ENCODE peak calls at places on chromosomes 7 and 10, in nine cellular contexts. A is fibroblast of lung; K is transverse colon; U is adrenal gland; C is left ventricle myocardium inferior; H is psoas muscle; G is CD4-positive, alpha-beta T cell; Y is GM23338; M is A549. R is an unnamed sample.

GRCh38 chr10:21364196-21365114 is 161.0 kb downstream of the SKIDA1 start:
- DNase-seq in A (peak), K (peak), U (peak), C (peak), H (peak), G (no peak), Y (peak), M (peak), R (no peak)

GRCh38 chr7:104272767-104273384 is 55.5 kb upstream of the LHFPL3 start:
- DNase-seq in A (peak), K (no peak), U (peak), C (no peak), H (no peak), G (no peak), Y (peak), M (peak), R (peak)

GRCh38 chr7:121285066-121285667 is 43.6 kb upstream of the WNT16 start:
- DNase-seq in A (no peak), K (no peak), U (no peak), C (no peak), H (no peak), G (no peak), Y (no peak), M (no peak), R (no peak)

GRCh38 chr10:113947138-113948011 is 92.9 kb downstream of the NHLRC2 start:
- DNase-seq in A (peak), K (peak), U (no peak), C (no peak), H (no peak), G (no peak), Y (no peak), M (peak), R (no peak)

GRCh38 chr10:109978481-109978880 is 29.3 kb upstream of the ADD3 start:
- DNase-seq in A (peak), K (peak), U (peak), C (no peak), H (peak), G (peak), Y (peak), M (peak), R (no peak)

GRCh38 chr7:149280661-149281507 is 18.9 kb downstream of the ZNF783 start:
- DNase-seq in A (no peak), K (no peak), U (no peak), C (no peak), H (no peak), G (no peak), Y (no peak), M (no peak), R (no peak)

GRCh38 chr10:11149499-11149898 is 131.8 kb downstream of the CELF2 start:
- DNase-seq in A (no peak), K (no peak), U (peak), C (no peak), H (no peak), G (no peak), Y (no peak), M (no peak), R (no peak)

GRCh38 chr7:143416565-143417149 is 8.0 kb upstream of the EPHA1 start:
- DNase-seq in A (peak), K (no peak), U (no peak), C (no peak), H (no peak), G (no peak), Y (peak), M (peak), R (no peak)

GRCh38 chr7:30276203-30276900 is 8.0 kb upstream of the ZNRF2 start:
- DNase-seq in A (peak), K (peak), U (peak), C (no peak), H (no peak), G (peak), Y (peak), M (peak), R (no peak)

GRCh38 chr7:90262438-90262837 is 17.5 kb downstream of the CFAP69 start:
- DNase-seq in A (peak), K (no peak), U (no peak), C (no peak), H (no peak), G (no peak), Y (peak), M (peak), R (no peak)

DNA sequence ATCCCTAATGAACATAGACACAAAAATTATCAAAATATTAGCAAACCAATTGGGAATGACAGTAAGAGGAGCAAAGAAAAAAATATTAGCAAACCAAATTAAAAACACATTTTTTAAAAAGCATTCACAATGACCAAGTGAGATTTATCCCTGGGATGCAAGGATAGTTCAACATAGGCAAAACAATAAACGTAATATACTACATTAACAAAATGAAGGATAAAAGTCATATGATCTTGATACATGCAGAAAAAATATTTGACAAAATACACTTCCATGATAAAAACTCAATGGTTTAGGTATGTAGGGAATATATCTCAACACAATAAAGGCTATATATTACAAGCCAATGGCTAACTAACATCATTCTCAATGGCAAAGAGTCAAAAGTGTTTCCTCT is 83.3 kb downstream of the CRPPA start:
- DNase-seq in A (no peak), K (no peak), U (no peak), C (no peak), H (no peak), G (no peak), Y (no peak), M (no peak), R (no peak)
- H3K27ac ChIP-seq in A (no peak), K (no peak), U (no peak), C (no peak), H (no peak), G (no peak), Y (no peak), M (no peak), R (no peak)

GRCh38 chr10:61272781-61273180 is 180.4 kb downstream of the TMEM26 start:
- DNase-seq in A (no peak), K (no peak), U (no peak), C (no peak), H (no peak), G (no peak), Y (no peak), M (no peak), R (no peak)

DNA sequence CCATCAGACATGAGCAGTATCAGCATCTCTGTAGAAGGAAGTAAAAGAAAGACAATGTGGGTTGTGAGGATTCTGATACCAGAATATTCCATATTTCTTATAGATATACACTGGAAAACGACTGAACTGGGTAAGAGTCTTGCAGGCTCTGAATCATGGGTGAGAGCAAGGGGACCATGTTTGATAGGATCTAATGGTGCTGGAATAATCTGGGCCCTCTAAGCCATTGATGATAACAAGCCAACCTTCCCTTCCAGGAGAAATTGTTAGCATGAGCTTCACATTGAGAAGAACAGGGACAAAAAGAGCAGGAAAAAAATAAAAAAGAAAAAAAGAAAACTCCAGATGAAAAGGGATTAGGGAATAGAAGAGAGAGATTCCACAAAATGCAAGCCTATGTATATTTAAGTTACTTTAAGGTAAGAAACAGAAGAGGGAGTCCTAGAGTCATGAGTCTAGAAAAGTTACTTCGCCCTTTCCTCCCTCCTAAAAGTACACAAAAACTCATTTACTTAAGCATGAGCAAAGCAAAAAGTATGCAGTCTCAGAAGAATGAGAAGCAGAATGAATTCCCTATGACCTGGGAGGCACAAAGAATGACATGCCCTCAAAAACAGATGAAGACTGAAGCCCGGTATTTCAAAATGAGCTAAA is 181.9 kb downstream of the TMEM26 start:
- DNase-seq in A (peak), K (no peak), U (no peak), C (no peak), H (no peak), G (no peak), Y (peak), M (peak), R (peak)
- H3K27ac ChIP-seq in A (no peak), K (no peak), U (no peak), C (no peak), H (no peak), G (no peak), Y (no peak), M (peak), R (no peak)

DNA sequence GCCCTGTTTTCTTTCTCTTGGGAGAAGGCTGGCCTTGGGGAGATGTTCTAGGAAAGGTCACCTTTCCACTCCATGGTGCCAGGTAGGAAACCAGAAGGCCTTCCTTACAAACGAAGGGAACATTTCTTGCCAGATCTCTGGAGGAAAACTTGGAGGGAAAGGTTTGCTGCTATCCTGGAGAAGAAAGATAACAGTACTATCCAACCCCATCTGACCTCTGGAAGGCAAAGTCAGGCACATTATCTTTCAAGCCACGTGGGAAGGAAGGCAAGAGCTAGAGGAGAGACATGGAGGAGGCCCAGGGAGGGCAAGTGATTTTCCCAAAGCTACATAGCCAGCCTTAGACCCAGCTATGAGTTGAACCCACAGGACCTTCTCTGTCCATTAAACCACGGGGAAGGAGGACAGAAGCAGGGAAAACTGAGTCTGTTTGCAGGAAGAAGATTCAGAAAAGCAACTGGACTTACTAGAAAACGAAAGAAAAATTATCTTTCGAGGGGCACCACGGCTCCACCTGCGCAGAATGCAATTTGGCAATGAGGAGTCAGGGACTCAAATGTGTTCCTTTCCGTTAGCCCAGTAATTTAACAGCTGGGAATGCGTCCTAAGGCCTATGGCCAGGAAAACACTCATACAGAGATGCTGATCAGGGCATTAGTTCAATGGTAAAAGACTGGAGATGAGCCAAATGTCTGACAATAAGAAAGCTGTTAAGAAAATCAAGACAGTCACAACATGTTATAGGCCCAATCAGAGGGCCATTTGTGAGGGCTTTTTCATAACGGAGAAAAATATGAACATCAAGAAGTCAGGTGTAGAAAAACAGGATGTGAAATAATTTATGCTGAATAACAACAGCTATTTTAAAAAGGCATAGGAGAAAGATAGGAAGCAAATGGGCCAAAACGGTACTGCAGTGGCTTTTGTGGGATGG is 32.0 kb upstream of the PSAP start:
- DNase-seq in A (peak), K (no peak), U (no peak), C (no peak), H (no peak), G (no peak), Y (no peak), M (no peak), R (no peak)
- H3K27ac ChIP-seq in A (no peak), K (no peak), U (no peak), C (peak), H (peak), G (no peak), Y (no peak), M (peak), R (no peak)

GRCh38 chr10:46998595-46998994 is 87.4 kb downstream of the PTPN20 start:
- DNase-seq in A (no peak), K (no peak), U (no peak), C (no peak), H (no peak), G (no peak), Y (no peak), M (no peak), R (no peak)
- H3K27ac ChIP-seq in A (no peak), K (peak), U (no peak), C (no peak), H (no peak), G (no peak), Y (no peak), M (no peak), R (no peak)

DNA sequence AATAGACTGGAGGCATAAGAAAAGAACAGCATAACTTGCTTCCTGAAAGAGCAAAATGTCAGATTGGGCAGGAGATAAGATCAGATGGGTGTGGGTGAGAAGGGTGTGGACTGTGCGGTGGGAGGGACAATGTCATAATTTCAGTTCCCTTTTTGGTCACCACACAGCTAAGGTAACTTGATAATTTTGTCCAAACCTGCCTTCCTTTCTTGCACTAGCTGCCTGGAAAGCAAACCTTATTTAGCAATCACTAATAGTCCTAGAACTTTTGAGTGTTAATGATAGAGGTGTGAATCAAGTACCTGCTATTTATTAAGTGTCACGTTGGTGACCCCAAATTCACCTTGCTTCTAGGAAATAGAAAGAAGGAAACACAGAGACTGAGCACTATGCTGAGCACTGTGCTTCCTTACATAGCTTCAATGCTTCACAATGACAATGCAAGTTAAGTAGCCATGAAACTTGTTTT is 72.4 kb upstream of the SP4 start:
- DNase-seq in A (no peak), K (peak), U (no peak), C (no peak), H (no peak), G (no peak), Y (no peak), M (no peak), R (no peak)
- H3K27ac ChIP-seq in A (no peak), K (peak), U (no peak), C (no peak), H (no peak), G (no peak), Y (no peak), M (no peak), R (no peak)

GRCh38 chr7:106282852-106283251 is 1.9 kb downstream of the NAMPT start:
- DNase-seq in A (no peak), K (no peak), U (no peak), C (no peak), H (no peak), G (no peak), Y (no peak), M (no peak), R (no peak)

GRCh38 chr7:106281127-106281526 is 3.7 kb downstream of the NAMPT start:
- DNase-seq in A (no peak), K (no peak), U (no peak), C (no peak), H (no peak), G (no peak), Y (no peak), M (no peak), R (no peak)

GRCh38 chr7:106283501-106283830 is 1.3 kb downstream of the NAMPT start:
- DNase-seq in A (peak), K (no peak), U (no peak), C (no peak), H (no peak), G (no peak), Y (no peak), M (no peak), R (no peak)

GRCh38 chr7:106282374-106282773 is 2.4 kb downstream of the NAMPT start:
- DNase-seq in A (no peak), K (no peak), U (no peak), C (no peak), H (no peak), G (no peak), Y (no peak), M (no peak), R (no peak)

GRCh38 chr7:106281919-106282318 is 2.9 kb downstream of the NAMPT start:
- DNase-seq in A (no peak), K (no peak), U (no peak), C (no peak), H (no peak), G (no peak), Y (no peak), M (no peak), R (no peak)
- H3K27ac ChIP-seq in A (no peak), K (no peak), U (no peak), C (peak), H (no peak), G (no peak), Y (no peak), M (peak), R (no peak)

GRCh38 chr10:59907918-59908807 is 1.8 kb upstream of the CCDC6 start:
- DNase-seq in A (peak), K (peak), U (peak), C (no peak), H (peak), G (peak), Y (peak), M (peak), R (no peak)
- H3K27ac ChIP-seq in A (peak), K (peak), U (peak), C (peak), H (peak), G (peak), Y (peak), M (peak), R (peak)

GRCh38 chr10:120997313-120998102 is 146.3 kb downstream of the WDR11 start:
- DNase-seq in A (no peak), K (no peak), U (no peak), C (no peak), H (no peak), G (no peak), Y (no peak), M (no peak), R (no peak)
- H3K27ac ChIP-seq in A (no peak), K (no peak), U (no peak), C (no peak), H (no peak), G (no peak), Y (no peak), M (no peak), R (no peak)

GRCh38 chr7:37248396-37248836 is 200.2 kb downstream of the ELMO1 start:
- DNase-seq in A (peak), K (no peak), U (peak), C (no peak), H (peak), G (no peak), Y (peak), M (no peak), R (no peak)
- H3K27ac ChIP-seq in A (no peak), K (no peak), U (no peak), C (peak), H (no peak), G (no peak), Y (peak), M (no peak), R (no peak)

GRCh38 chr7:116670409-116671036 is 1.5 kb upstream of the MET start:
- DNase-seq in A (no peak), K (no peak), U (no peak), C (no peak), H (no peak), G (no peak), Y (no peak), M (no peak), R (no peak)

GRCh38 chr7:116672596-116673503 is 854 bp downstream of the MET start:
- DNase-seq in A (peak), K (peak), U (peak), C (peak), H (peak), G (no peak), Y (peak), M (peak), R (no peak)

GRCh38 chr7:116671681-116672595 is at the start of gene MET:
- DNase-seq in A (peak), K (peak), U (peak), C (peak), H (peak), G (no peak), Y (peak), M (peak), R (no peak)

GRCh38 chr7:116669769-116670168 is 2.2 kb upstream of the MET start:
- DNase-seq in A (no peak), K (no peak), U (no peak), C (no peak), H (no peak), G (no peak), Y (no peak), M (no peak), R (no peak)

DNA sequence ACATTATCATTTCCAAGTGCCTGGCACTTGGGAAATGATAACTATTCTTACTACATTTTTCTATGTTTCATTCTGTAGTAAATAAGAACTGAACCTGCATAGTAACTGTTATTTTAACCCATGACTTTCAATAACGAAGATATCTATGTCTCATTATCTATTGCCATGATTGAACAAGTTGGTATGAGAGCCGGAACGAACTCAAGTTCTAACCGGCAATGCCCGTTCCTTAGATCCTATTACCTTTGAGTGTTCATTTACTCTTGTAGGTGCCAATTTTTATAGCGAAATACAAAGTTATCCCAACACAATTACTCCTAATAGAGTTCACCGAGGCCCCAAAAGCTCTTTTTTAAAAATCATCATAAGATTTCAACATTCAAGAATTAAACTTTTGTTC is 885 bp upstream of the MET start:
- DNase-seq in A (no peak), K (no peak), U (no peak), C (no peak), H (no peak), G (no peak), Y (no peak), M (no peak), R (no peak)
- H3K27ac ChIP-seq in A (no peak), K (peak), U (no peak), C (peak), H (peak), G (no peak), Y (no peak), M (peak), R (peak)

R was measured in epithelial cell of prostate.